ENCODE peak calls at places on chromosomes 12 and 14, in five cellular contexts. M, C, Y, S and E are unnamed samples.
A peak's percentile ranks its signal among the peaks of the same experiment; 100 is the strongest.

GRCh38 chr12:71476513-71476912 is 36.9 kb downstream of the LGR5 start:
- DNase-seq in M (no peak), C (peak; percentile 82), Y (no peak), S (peak; percentile 55), E (peak; percentile 70)

GRCh38 chr12:75913502-75914110 is 118.0 kb downstream of the PHLDA1 start:
- DNase-seq in M (no peak), C (no peak), Y (peak; percentile 73), S (no peak), E (no peak)

GRCh38 chr12:124283326-124283725 is 11.6 kb upstream of the RFLNA start:
- DNase-seq in M (no peak), C (no peak), Y (no peak), S (no peak), E (no peak)

GRCh38 chr12:93245543-93245942 is 132.2 kb upstream of the NUDT4 start:
- DNase-seq in M (no peak), C (no peak), Y (peak; percentile 15), S (no peak), E (no peak)

GRCh38 chr12:28313631-28314030 is 123.4 kb downstream of the CCDC91 start:
- DNase-seq in M (no peak), C (peak; percentile 3), Y (no peak), S (peak; percentile 43), E (peak; percentile 19)

GRCh38 chr12:45216983-45217485 is 1.1 kb downstream of the ANO6 start:
- DNase-seq in M (no peak), C (no peak), Y (no peak), S (no peak), E (no peak)

GRCh38 chr12:90205165-90205564 is 496.5 kb upstream of the ATP2B1 start:
- DNase-seq in M (no peak), C (no peak), Y (no peak), S (no peak), E (no peak)

GRCh38 chr12:497501-498160 is 37.9 kb downstream of the B4GALNT3 start:
- DNase-seq in M (no peak), C (no peak), Y (no peak), S (no peak), E (no peak)

GRCh38 chr12:2284321-2284813 is 231.6 kb downstream of the CACNA1C start:
- DNase-seq in M (no peak), C (peak; percentile 77), Y (no peak), S (peak; percentile 90), E (peak; percentile 37)

GRCh38 chr12:65795453-65795852 is 28.8 kb upstream of the HMGA2 start:
- DNase-seq in M (no peak), C (no peak), Y (no peak), S (no peak), E (no peak)

GRCh38 chr14:74620497-74620921 is 8.5 kb upstream of the LTBP2 start:
- DNase-seq in M (peak; percentile 79), C (peak; percentile 89), Y (peak; percentile 31), S (peak; percentile 97), E (peak; percentile 96)

GRCh38 chr12:92224685-92225331 is 79.2 kb upstream of the BTG1 start:
- DNase-seq in M (no peak), C (peak; percentile 37), Y (peak; percentile 8), S (peak; percentile 69), E (peak; percentile 48)

GRCh38 chr14:21063479-21063878 is 5.9 kb downstream of the RNASE8 start:
- DNase-seq in M (no peak), C (no peak), Y (no peak), S (peak; percentile 90), E (peak; percentile 84)

GRCh38 chr14:96225745-96226151 is 21.1 kb downstream of the BDKRB2 start:
- DNase-seq in M (no peak), C (peak; percentile 46), Y (no peak), S (peak; percentile 17), E (no peak)

GRCh38 chr14:67050892-67051291 is 138.3 kb upstream of the GARIN2 start:
- DNase-seq in M (no peak), C (no peak), Y (no peak), S (no peak), E (no peak)

GRCh38 chr14:75484711-75485429 is 37.4 kb upstream of the BATF start:
- DNase-seq in M (no peak), C (no peak), Y (no peak), S (no peak), E (no peak)

GRCh38 chr12:124480469-124481256 is 86.7 kb downstream of the NCOR2 start:
- DNase-seq in M (peak; percentile 73), C (no peak), Y (peak; percentile 70), S (peak; percentile 91), E (peak; percentile 40)

GRCh38 chr12:14619731-14620501 is 52.2 kb upstream of the PLBD1 start:
- DNase-seq in M (no peak), C (no peak), Y (no peak), S (no peak), E (no peak)